ENCODE peak calls at places on chromosome 11, in ten cellular contexts. W is activated naive CD8-positive, alpha-beta T cell treated with anti-CD3 and anti-CD28 coated beads, Interleukin-2, amount 50 U/mL, for 24 hours; U is left cardiac atrium; M is GM23248; I is stimulated activated CD4-positive, alpha-beta T cell treated with anti-CD3 and anti-CD28 coated beads, Interleukin-2, amount 100 ng/mL, for 48 hours; X is heart right ventricle; J is activated CD4-positive, alpha-beta T cell treated with anti-CD3 and anti-CD28 coated beads, Interleukin-2, amount 50 U/mL, for 24 hours; N is AG04450; Q is effector CD4-positive, alpha-beta T cell; V is brain microvascular endothelial cell. D is an unnamed sample.

GRCh38 chr11:8596504-8597046 is 2.5 kb upstream of the STK33 start:
- DNase-seq in V (no peak), X (no peak), W (no peak), I (no peak), M (no peak), Q (no peak), J (no peak), N (no peak), U (no peak), D (no peak)

GRCh38 chr11:110433393-110434333 is 3.9 kb downstream of the FDX1 start:
- DNase-seq in J (no peak), I (no peak), X (no peak), U (no peak), V (no peak), M (peak; percentile 56), Q (no peak), W (no peak), N (no peak), D (no peak)

GRCh38 chr11:130916238-130916855 is at the start of gene SNX19:
- DNase-seq in V (peak; percentile 89), Q (peak; percentile 84), M (peak; percentile 95), U (peak; percentile 94), W (peak; percentile 91), N (peak; percentile 63), J (peak; percentile 81), X (peak; percentile 95), I (peak; percentile 90), D (peak; percentile 85)

GRCh38 chr11:61152816-61153592 is 8.2 kb downstream of the VPS37C start:
- DNase-seq in U (no peak), Q (no peak), J (no peak), X (no peak), V (peak; percentile 60), I (no peak), M (peak; percentile 86), W (no peak), N (no peak), D (no peak)

GRCh38 chr11:128913806-128914205 is 22.6 kb downstream of the KCNJ5 start:
- DNase-seq in J (no peak), V (no peak), N (no peak), W (no peak), M (no peak), X (no peak), I (no peak), U (no peak), Q (no peak), D (no peak)

GRCh38 chr11:16505481-16505880 is 149.1 kb upstream of the SOX6 start:
- DNase-seq in X (no peak), Q (no peak), W (no peak), I (no peak), N (no peak), J (no peak), U (no peak), M (no peak), V (no peak), D (no peak)

GRCh38 chr11:116231540-116231939 is 541.2 kb downstream of the BUD13 start:
- DNase-seq in M (no peak), V (no peak), I (no peak), Q (no peak), U (no peak), X (no peak), J (no peak), W (no peak), N (no peak), D (no peak)

GRCh38 chr11:86969258-86969657 is 14.1 kb upstream of the FZD4 start:
- DNase-seq in X (no peak), N (no peak), J (no peak), W (no peak), Q (no peak), U (no peak), I (no peak), M (no peak), V (no peak), D (no peak)

GRCh38 chr11:13486926-13487660 is 8.7 kb downstream of the PTH start:
- DNase-seq in M (peak; percentile 67), Q (peak; percentile 64), V (peak; percentile 13), J (no peak), X (peak; percentile 72), I (peak; percentile 62), U (peak; percentile 53), N (no peak), W (peak; percentile 55), D (peak; percentile 63)

GRCh38 chr11:742156-742546 is 5.1 kb upstream of the TALDO1 start:
- DNase-seq in N (no peak), I (no peak), V (no peak), Q (no peak), X (no peak), W (no peak), M (no peak), J (no peak), U (no peak), D (no peak)

GRCh38 chr11:63719987-63720386 is 38.7 kb downstream of the RTN3 start:
- DNase-seq in Q (no peak), I (no peak), V (peak; percentile 72), J (no peak), U (no peak), X (no peak), W (no peak), N (peak; percentile 18), M (peak; percentile 14), D (no peak)

GRCh38 chr11:102664001-102664752 is 39.0 kb upstream of the MMP20 start:
- DNase-seq in U (no peak), J (no peak), I (peak; percentile 14), M (peak; percentile 31), N (no peak), X (no peak), W (peak; percentile 15), V (no peak), Q (no peak), D (peak; percentile 3)

GRCh38 chr11:76735841-76736240 is 47.3 kb upstream of the TSKU start:
- DNase-seq in I (no peak), M (no peak), W (no peak), X (no peak), V (no peak), Q (no peak), N (no peak), U (no peak), J (no peak), D (no peak)

GRCh38 chr11:69576069-69576782 is 64.7 kb upstream of the CCND1 start:
- DNase-seq in J (no peak), W (no peak), Q (no peak), U (no peak), V (no peak), N (no peak), X (no peak), I (no peak), M (no peak), D (no peak)

GRCh38 chr11:124069429-124070401 is 28.6 kb upstream of the OR10G7 start:
- DNase-seq in I (peak; percentile 32), J (no peak), N (no peak), V (peak; percentile 34), M (peak; percentile 78), Q (no peak), X (peak; percentile 24), W (peak; percentile 55), U (peak; percentile 48), D (peak; percentile 8)

GRCh38 chr11:114208371-114208770 is 87.8 kb upstream of the NNMT start:
- DNase-seq in X (no peak), I (no peak), W (peak; percentile 12), V (no peak), U (no peak), J (no peak), N (no peak), M (no peak), Q (peak; percentile 18), D (no peak)